ENCODE peak calls at places on chromosomes 16 and 17, in nine cellular contexts. One of them, this sample, is unnamed.
A peak's percentile ranks its signal among the peaks of the same experiment; 100 is the strongest.

GRCh38 chr17:46975287-46975686 is 3.8 kb downstream of the RPRML start:
- DNase-seq in left cardiac atrium: no peak
- DNase-seq in amygdala: no peak
- DNase-seq in foreskin fibroblast: no peak
- DNase-seq in germinal center: no peak
- DNase-seq in myocyte: no peak
- DNase-seq in fibroblast of lung: no peak
- DNase-seq in activated naive CD4-positive, alpha-beta T cell: no peak
- DNase-seq in HFF-Myc: no peak
- DNase-seq in this sample: no peak

GRCh38 chr17:9228408-9229159 is 207.3 kb downstream of the NTN1 start:
- DNase-seq in left cardiac atrium: no peak
- DNase-seq in amygdala: no peak
- DNase-seq in foreskin fibroblast: peak; percentile 71
- DNase-seq in germinal center: no peak
- DNase-seq in myocyte: peak; percentile 17
- DNase-seq in fibroblast of lung: peak; percentile 98
- DNase-seq in activated naive CD4-positive, alpha-beta T cell: no peak
- DNase-seq in HFF-Myc: no peak
- DNase-seq in this sample: no peak

GRCh38 chr16:1042076-1042744 is 30.3 kb upstream of the SSTR5 start:
- DNase-seq in left cardiac atrium: no peak
- DNase-seq in amygdala: no peak
- DNase-seq in foreskin fibroblast: no peak
- DNase-seq in germinal center: no peak
- DNase-seq in myocyte: no peak
- DNase-seq in fibroblast of lung: no peak
- DNase-seq in activated naive CD4-positive, alpha-beta T cell: no peak
- DNase-seq in HFF-Myc: no peak
- DNase-seq in this sample: no peak

GRCh38 chr16:88375236-88376052 is 7.3 kb upstream of the ZNF469 start:
- DNase-seq in left cardiac atrium: peak; percentile 23
- DNase-seq in amygdala: no peak
- DNase-seq in foreskin fibroblast: no peak
- DNase-seq in germinal center: no peak
- DNase-seq in myocyte: no peak
- DNase-seq in fibroblast of lung: no peak
- DNase-seq in activated naive CD4-positive, alpha-beta T cell: no peak
- DNase-seq in HFF-Myc: no peak
- DNase-seq in this sample: peak; percentile 70

GRCh38 chr16:77223184-77223583 is 24.0 kb downstream of the SYCE1L start:
- DNase-seq in left cardiac atrium: no peak
- DNase-seq in amygdala: no peak
- DNase-seq in foreskin fibroblast: no peak
- DNase-seq in germinal center: peak; percentile 34
- DNase-seq in myocyte: no peak
- DNase-seq in fibroblast of lung: no peak
- DNase-seq in activated naive CD4-positive, alpha-beta T cell: no peak
- DNase-seq in HFF-Myc: no peak
- DNase-seq in this sample: no peak

GRCh38 chr17:48952904-48953303 is 8.3 kb upstream of the SNF8 start:
- DNase-seq in left cardiac atrium: no peak
- DNase-seq in amygdala: no peak
- DNase-seq in foreskin fibroblast: no peak
- DNase-seq in germinal center: no peak
- DNase-seq in myocyte: no peak
- DNase-seq in fibroblast of lung: no peak
- DNase-seq in activated naive CD4-positive, alpha-beta T cell: no peak
- DNase-seq in HFF-Myc: no peak
- DNase-seq in this sample: no peak

GRCh38 chr17:35912339-35912912 is 18.1 kb downstream of the RDM1 start:
- DNase-seq in left cardiac atrium: no peak
- DNase-seq in amygdala: no peak
- DNase-seq in foreskin fibroblast: no peak
- DNase-seq in germinal center: no peak
- DNase-seq in myocyte: no peak
- DNase-seq in fibroblast of lung: no peak
- DNase-seq in activated naive CD4-positive, alpha-beta T cell: no peak
- DNase-seq in HFF-Myc: no peak
- DNase-seq in this sample: no peak

GRCh38 chr17:42194133-42194899 is at the start of gene GHDC:
- DNase-seq in left cardiac atrium: peak; percentile 87
- DNase-seq in amygdala: peak; percentile 33
- DNase-seq in foreskin fibroblast: peak; percentile 83
- DNase-seq in germinal center: peak; percentile 84
- DNase-seq in myocyte: peak; percentile 80
- DNase-seq in fibroblast of lung: peak; percentile 70
- DNase-seq in activated naive CD4-positive, alpha-beta T cell: peak; percentile 54
- DNase-seq in HFF-Myc: peak; percentile 39
- DNase-seq in this sample: peak; percentile 92

GRCh38 chr17:43457362-43457692 is 26.4 kb upstream of the DHX8 start:
- DNase-seq in left cardiac atrium: no peak
- DNase-seq in amygdala: no peak
- DNase-seq in foreskin fibroblast: no peak
- DNase-seq in germinal center: no peak
- DNase-seq in myocyte: no peak
- DNase-seq in fibroblast of lung: no peak
- DNase-seq in activated naive CD4-positive, alpha-beta T cell: no peak
- DNase-seq in HFF-Myc: no peak
- DNase-seq in this sample: no peak

GRCh38 chr17:43444223-43445008 is 39.4 kb upstream of the DHX8 start:
- DNase-seq in left cardiac atrium: no peak
- DNase-seq in amygdala: no peak
- DNase-seq in foreskin fibroblast: no peak
- DNase-seq in germinal center: no peak
- DNase-seq in myocyte: no peak
- DNase-seq in fibroblast of lung: peak; percentile 89
- DNase-seq in activated naive CD4-positive, alpha-beta T cell: no peak
- DNase-seq in HFF-Myc: no peak
- DNase-seq in this sample: no peak

GRCh38 chr16:84463221-84463620 is 41.2 kb downstream of the MEAK7 start:
- DNase-seq in left cardiac atrium: no peak
- DNase-seq in amygdala: no peak
- DNase-seq in foreskin fibroblast: peak; percentile 28
- DNase-seq in germinal center: no peak
- DNase-seq in myocyte: peak; percentile 68
- DNase-seq in fibroblast of lung: no peak
- DNase-seq in activated naive CD4-positive, alpha-beta T cell: no peak
- DNase-seq in HFF-Myc: no peak
- DNase-seq in this sample: no peak